ENCODE peak calls at places on chromosome 6, in ten cellular contexts. One of them, this sample, is unnamed.

GRCh38 chr6:16396497-16397319 is 158.3 kb downstream of the GMPR start:
- DNase-seq in G401: no peak
- DNase-seq in effector memory CD4-positive, alpha-beta T cell: no peak
- DNase-seq in neural progenitor cell: no peak
- DNase-seq in ELR: no peak
- DNase-seq in AG20443: no peak
- DNase-seq in pancreas: no peak
- DNase-seq in stimulated activated CD4-positive, alpha-beta T cell treated with anti-CD3 and anti-CD28 coated beads, Interleukin-1b, Interleukin-23, amount 100 ng/mL, for 4 hours: no peak
- DNase-seq in naive thymus-derived CD4-positive, alpha-beta T cell: no peak
- DNase-seq in A673: no peak
- DNase-seq in this sample: no peak

GRCh38 chr6:150238294-150238693 is 95.5 kb downstream of the PPP1R14C start:
- DNase-seq in AG20443: peak; percentile 33
- DNase-seq in effector memory CD4-positive, alpha-beta T cell: no peak
- DNase-seq in neural progenitor cell: no peak
- DNase-seq in ELR: no peak
- DNase-seq in stimulated activated CD4-positive, alpha-beta T cell treated with anti-CD3 and anti-CD28 coated beads, Interleukin-1b, Interleukin-23, amount 100 ng/mL, for 4 hours: no peak
- DNase-seq in G401: peak; percentile 49
- DNase-seq in naive thymus-derived CD4-positive, alpha-beta T cell: no peak
- DNase-seq in A673: no peak
- DNase-seq in pancreas: peak; percentile 60
- DNase-seq in this sample: peak; percentile 74

GRCh38 chr6:104623052-104623690 is 236.5 kb downstream of the HACE1 start:
- DNase-seq in stimulated activated CD4-positive, alpha-beta T cell treated with anti-CD3 and anti-CD28 coated beads, Interleukin-1b, Interleukin-23, amount 100 ng/mL, for 4 hours: no peak
- DNase-seq in pancreas: no peak
- DNase-seq in A673: peak; percentile 46
- DNase-seq in ELR: peak; percentile 74
- DNase-seq in naive thymus-derived CD4-positive, alpha-beta T cell: no peak
- DNase-seq in G401: no peak
- DNase-seq in AG20443: peak; percentile 17
- DNase-seq in effector memory CD4-positive, alpha-beta T cell: no peak
- DNase-seq in neural progenitor cell: peak; percentile 51
- DNase-seq in this sample: no peak

GRCh38 chr6:54010340-54011276 is 100.6 kb upstream of the MLIP start:
- DNase-seq in neural progenitor cell: no peak
- DNase-seq in pancreas: no peak
- DNase-seq in G401: no peak
- DNase-seq in naive thymus-derived CD4-positive, alpha-beta T cell: no peak
- DNase-seq in AG20443: no peak
- DNase-seq in A673: no peak
- DNase-seq in effector memory CD4-positive, alpha-beta T cell: no peak
- DNase-seq in stimulated activated CD4-positive, alpha-beta T cell treated with anti-CD3 and anti-CD28 coated beads, Interleukin-1b, Interleukin-23, amount 100 ng/mL, for 4 hours: no peak
- DNase-seq in ELR: no peak
- DNase-seq in this sample: peak; percentile 79

GRCh38 chr6:146851837-146852236 is 253.1 kb downstream of the ADGB start:
- DNase-seq in pancreas: no peak
- DNase-seq in naive thymus-derived CD4-positive, alpha-beta T cell: no peak
- DNase-seq in stimulated activated CD4-positive, alpha-beta T cell treated with anti-CD3 and anti-CD28 coated beads, Interleukin-1b, Interleukin-23, amount 100 ng/mL, for 4 hours: no peak
- DNase-seq in neural progenitor cell: no peak
- DNase-seq in A673: no peak
- DNase-seq in effector memory CD4-positive, alpha-beta T cell: no peak
- DNase-seq in G401: no peak
- DNase-seq in ELR: peak; percentile 90
- DNase-seq in AG20443: peak; percentile 73
- DNase-seq in this sample: no peak

GRCh38 chr6:72250664-72251063 is 364.3 kb downstream of the RIMS1 start:
- DNase-seq in AG20443: no peak
- DNase-seq in pancreas: no peak
- DNase-seq in neural progenitor cell: no peak
- DNase-seq in G401: no peak
- DNase-seq in stimulated activated CD4-positive, alpha-beta T cell treated with anti-CD3 and anti-CD28 coated beads, Interleukin-1b, Interleukin-23, amount 100 ng/mL, for 4 hours: no peak
- DNase-seq in A673: no peak
- DNase-seq in naive thymus-derived CD4-positive, alpha-beta T cell: no peak
- DNase-seq in effector memory CD4-positive, alpha-beta T cell: no peak
- DNase-seq in ELR: peak; percentile 43
- DNase-seq in this sample: no peak

GRCh38 chr6:166588691-166589333 is 2.3 kb upstream of the RAMACL start:
- DNase-seq in A673: peak; percentile 94
- DNase-seq in ELR: peak; percentile 10
- DNase-seq in naive thymus-derived CD4-positive, alpha-beta T cell: no peak
- DNase-seq in stimulated activated CD4-positive, alpha-beta T cell treated with anti-CD3 and anti-CD28 coated beads, Interleukin-1b, Interleukin-23, amount 100 ng/mL, for 4 hours: no peak
- DNase-seq in pancreas: no peak
- DNase-seq in neural progenitor cell: no peak
- DNase-seq in AG20443: peak; percentile 79
- DNase-seq in effector memory CD4-positive, alpha-beta T cell: no peak
- DNase-seq in G401: peak; percentile 83
- DNase-seq in this sample: no peak

GRCh38 chr6:153328194-153328593 is 197.1 kb upstream of the RGS17 start:
- DNase-seq in neural progenitor cell: no peak
- DNase-seq in ELR: no peak
- DNase-seq in AG20443: no peak
- DNase-seq in naive thymus-derived CD4-positive, alpha-beta T cell: no peak
- DNase-seq in G401: no peak
- DNase-seq in A673: no peak
- DNase-seq in pancreas: no peak
- DNase-seq in stimulated activated CD4-positive, alpha-beta T cell treated with anti-CD3 and anti-CD28 coated beads, Interleukin-1b, Interleukin-23, amount 100 ng/mL, for 4 hours: no peak
- DNase-seq in effector memory CD4-positive, alpha-beta T cell: no peak
- DNase-seq in this sample: no peak

GRCh38 chr6:141833001-141833655 is 299.6 kb upstream of the GJE1 start:
- DNase-seq in pancreas: no peak
- DNase-seq in stimulated activated CD4-positive, alpha-beta T cell treated with anti-CD3 and anti-CD28 coated beads, Interleukin-1b, Interleukin-23, amount 100 ng/mL, for 4 hours: no peak
- DNase-seq in naive thymus-derived CD4-positive, alpha-beta T cell: no peak
- DNase-seq in AG20443: no peak
- DNase-seq in A673: no peak
- DNase-seq in neural progenitor cell: no peak
- DNase-seq in G401: no peak
- DNase-seq in effector memory CD4-positive, alpha-beta T cell: no peak
- DNase-seq in ELR: no peak
- DNase-seq in this sample: no peak

GRCh38 chr6:109865968-109866367 is 112.1 kb upstream of the GPR6 start:
- DNase-seq in pancreas: no peak
- DNase-seq in ELR: no peak
- DNase-seq in naive thymus-derived CD4-positive, alpha-beta T cell: no peak
- DNase-seq in A673: no peak
- DNase-seq in neural progenitor cell: no peak
- DNase-seq in stimulated activated CD4-positive, alpha-beta T cell treated with anti-CD3 and anti-CD28 coated beads, Interleukin-1b, Interleukin-23, amount 100 ng/mL, for 4 hours: no peak
- DNase-seq in G401: no peak
- DNase-seq in effector memory CD4-positive, alpha-beta T cell: no peak
- DNase-seq in AG20443: no peak
- DNase-seq in this sample: no peak

GRCh38 chr6:83047065-83047754 is 18.4 kb downstream of the UBE3D start:
- DNase-seq in ELR: no peak
- DNase-seq in stimulated activated CD4-positive, alpha-beta T cell treated with anti-CD3 and anti-CD28 coated beads, Interleukin-1b, Interleukin-23, amount 100 ng/mL, for 4 hours: no peak
- DNase-seq in naive thymus-derived CD4-positive, alpha-beta T cell: no peak
- DNase-seq in effector memory CD4-positive, alpha-beta T cell: no peak
- DNase-seq in A673: no peak
- DNase-seq in AG20443: no peak
- DNase-seq in pancreas: no peak
- DNase-seq in G401: no peak
- DNase-seq in neural progenitor cell: peak; percentile 54
- DNase-seq in this sample: no peak

GRCh38 chr6:3518356-3518841 is 61.5 kb upstream of the SLC22A23 start:
- DNase-seq in ELR: peak; percentile 95
- DNase-seq in stimulated activated CD4-positive, alpha-beta T cell treated with anti-CD3 and anti-CD28 coated beads, Interleukin-1b, Interleukin-23, amount 100 ng/mL, for 4 hours: no peak
- DNase-seq in neural progenitor cell: no peak
- DNase-seq in G401: peak; percentile 78
- DNase-seq in pancreas: no peak
- DNase-seq in naive thymus-derived CD4-positive, alpha-beta T cell: no peak
- DNase-seq in A673: no peak
- DNase-seq in effector memory CD4-positive, alpha-beta T cell: no peak
- DNase-seq in AG20443: peak; percentile 91
- DNase-seq in this sample: no peak

GRCh38 chr6:133241088-133241900 is at the start of gene EYA4:
- DNase-seq in naive thymus-derived CD4-positive, alpha-beta T cell: no peak
- DNase-seq in A673: peak; percentile 56
- DNase-seq in neural progenitor cell: peak; percentile 66
- DNase-seq in pancreas: no peak
- DNase-seq in G401: no peak
- DNase-seq in stimulated activated CD4-positive, alpha-beta T cell treated with anti-CD3 and anti-CD28 coated beads, Interleukin-1b, Interleukin-23, amount 100 ng/mL, for 4 hours: no peak
- DNase-seq in ELR: peak; percentile 52
- DNase-seq in AG20443: peak; percentile 32
- DNase-seq in effector memory CD4-positive, alpha-beta T cell: no peak
- DNase-seq in this sample: no peak

GRCh38 chr6:102812242-102812641 is 1418.7 kb downstream of the GRIK2 start:
- DNase-seq in ELR: peak; percentile 35
- DNase-seq in pancreas: no peak
- DNase-seq in naive thymus-derived CD4-positive, alpha-beta T cell: no peak
- DNase-seq in effector memory CD4-positive, alpha-beta T cell: no peak
- DNase-seq in AG20443: no peak
- DNase-seq in G401: no peak
- DNase-seq in neural progenitor cell: no peak
- DNase-seq in A673: no peak
- DNase-seq in stimulated activated CD4-positive, alpha-beta T cell treated with anti-CD3 and anti-CD28 coated beads, Interleukin-1b, Interleukin-23, amount 100 ng/mL, for 4 hours: no peak
- DNase-seq in this sample: no peak

GRCh38 chr6:156928126-156928525 is 150.9 kb downstream of the ARID1B start:
- DNase-seq in pancreas: no peak
- DNase-seq in AG20443: no peak
- DNase-seq in G401: no peak
- DNase-seq in ELR: no peak
- DNase-seq in A673: no peak
- DNase-seq in naive thymus-derived CD4-positive, alpha-beta T cell: no peak
- DNase-seq in effector memory CD4-positive, alpha-beta T cell: no peak
- DNase-seq in stimulated activated CD4-positive, alpha-beta T cell treated with anti-CD3 and anti-CD28 coated beads, Interleukin-1b, Interleukin-23, amount 100 ng/mL, for 4 hours: no peak
- DNase-seq in neural progenitor cell: no peak
- DNase-seq in this sample: no peak

GRCh38 chr6:35601331-35602132 is 87.2 kb downstream of the FKBP5 start:
- DNase-seq in naive thymus-derived CD4-positive, alpha-beta T cell: peak; percentile 96
- DNase-seq in G401: peak; percentile 57
- DNase-seq in pancreas: no peak
- DNase-seq in ELR: peak; percentile 87
- DNase-seq in neural progenitor cell: peak; percentile 8
- DNase-seq in A673: peak; percentile 74
- DNase-seq in effector memory CD4-positive, alpha-beta T cell: peak; percentile 52
- DNase-seq in stimulated activated CD4-positive, alpha-beta T cell treated with anti-CD3 and anti-CD28 coated beads, Interleukin-1b, Interleukin-23, amount 100 ng/mL, for 4 hours: no peak
- DNase-seq in AG20443: peak; percentile 53
- DNase-seq in this sample: no peak

GRCh38 chr6:27795697-27796494 is 116.3 kb downstream of the OR2B2 start:
- DNase-seq in G401: peak; percentile 92
- DNase-seq in A673: peak; percentile 93
- DNase-seq in stimulated activated CD4-positive, alpha-beta T cell treated with anti-CD3 and anti-CD28 coated beads, Interleukin-1b, Interleukin-23, amount 100 ng/mL, for 4 hours: no peak
- DNase-seq in AG20443: peak; percentile 74
- DNase-seq in neural progenitor cell: peak; percentile 79
- DNase-seq in effector memory CD4-positive, alpha-beta T cell: peak; percentile 38
- DNase-seq in naive thymus-derived CD4-positive, alpha-beta T cell: peak; percentile 79
- DNase-seq in pancreas: no peak
- DNase-seq in ELR: peak; percentile 90
- DNase-seq in this sample: no peak

GRCh38 chr6:132687306-132687705 is 26.5 kb downstream of the VNN1 start:
- DNase-seq in neural progenitor cell: no peak
- DNase-seq in naive thymus-derived CD4-positive, alpha-beta T cell: no peak
- DNase-seq in AG20443: no peak
- DNase-seq in effector memory CD4-positive, alpha-beta T cell: no peak
- DNase-seq in A673: no peak
- DNase-seq in stimulated activated CD4-positive, alpha-beta T cell treated with anti-CD3 and anti-CD28 coated beads, Interleukin-1b, Interleukin-23, amount 100 ng/mL, for 4 hours: no peak
- DNase-seq in pancreas: no peak
- DNase-seq in G401: no peak
- DNase-seq in ELR: peak; percentile 93
- DNase-seq in this sample: no peak

GRCh38 chr6:121668259-121668658 is 232.8 kb downstream of the GJA1 start:
- DNase-seq in pancreas: no peak
- DNase-seq in ELR: peak; percentile 8
- DNase-seq in stimulated activated CD4-positive, alpha-beta T cell treated with anti-CD3 and anti-CD28 coated beads, Interleukin-1b, Interleukin-23, amount 100 ng/mL, for 4 hours: no peak
- DNase-seq in G401: no peak
- DNase-seq in AG20443: peak; percentile 20
- DNase-seq in A673: no peak
- DNase-seq in neural progenitor cell: no peak
- DNase-seq in effector memory CD4-positive, alpha-beta T cell: no peak
- DNase-seq in naive thymus-derived CD4-positive, alpha-beta T cell: no peak
- DNase-seq in this sample: no peak

GRCh38 chr6:111843347-111844147 is 29.7 kb downstream of the FYN start:
- DNase-seq in stimulated activated CD4-positive, alpha-beta T cell treated with anti-CD3 and anti-CD28 coated beads, Interleukin-1b, Interleukin-23, amount 100 ng/mL, for 4 hours: no peak
- DNase-seq in effector memory CD4-positive, alpha-beta T cell: peak; percentile 60
- DNase-seq in A673: no peak
- DNase-seq in ELR: no peak
- DNase-seq in naive thymus-derived CD4-positive, alpha-beta T cell: peak; percentile 64
- DNase-seq in G401: no peak
- DNase-seq in pancreas: no peak
- DNase-seq in neural progenitor cell: no peak
- DNase-seq in AG20443: no peak
- DNase-seq in this sample: no peak